ENCODE peak calls at places on chromosomes 4 and X, in seven cellular contexts. One of them, this sample, is unnamed.

GRCh38 chr4:145034727-145035211 is 63.2 kb downstream of the ANAPC10 start:
- DNase-seq in cardiac muscle cell: peak
- DNase-seq in nephron progenitor cell: no peak
- DNase-seq in tibial artery: no peak
- DNase-seq in CD8-positive, alpha-beta T cell: no peak
- DNase-seq in AG09319: peak
- DNase-seq in foreskin keratinocyte: peak
- DNase-seq in this sample: no peak

GRCh38 chr4:189046642-189047041 is 894.0 kb upstream of the FRG1 start:
- DNase-seq in tibial artery: no peak
- DNase-seq in AG09319: no peak
- DNase-seq in CD8-positive, alpha-beta T cell: no peak
- DNase-seq in foreskin keratinocyte: peak
- DNase-seq in nephron progenitor cell: no peak
- DNase-seq in cardiac muscle cell: no peak
- DNase-seq in this sample: no peak

GRCh38 chr4:16204505-16204904 is 21.8 kb downstream of the TAPT1 start:
- DNase-seq in nephron progenitor cell: no peak
- DNase-seq in tibial artery: no peak
- DNase-seq in cardiac muscle cell: no peak
- DNase-seq in foreskin keratinocyte: no peak
- DNase-seq in CD8-positive, alpha-beta T cell: no peak
- DNase-seq in AG09319: no peak
- DNase-seq in this sample: no peak

GRCh38 chr4:136831553-136831952 is 700.7 kb downstream of the PCDH18 start:
- DNase-seq in tibial artery: no peak
- DNase-seq in AG09319: no peak
- DNase-seq in nephron progenitor cell: no peak
- DNase-seq in foreskin keratinocyte: no peak
- DNase-seq in CD8-positive, alpha-beta T cell: no peak
- DNase-seq in cardiac muscle cell: peak
- DNase-seq in this sample: no peak

GRCh38 chr4:59571805-59572430 is 1628.2 kb upstream of the ADGRL3 start:
- DNase-seq in CD8-positive, alpha-beta T cell: no peak
- DNase-seq in tibial artery: no peak
- DNase-seq in foreskin keratinocyte: no peak
- DNase-seq in AG09319: no peak
- DNase-seq in cardiac muscle cell: no peak
- DNase-seq in nephron progenitor cell: no peak
- DNase-seq in this sample: no peak

GRCh38 chr4:679571-680083 is 5.3 kb downstream of the MYL5 start:
- DNase-seq in AG09319: no peak
- DNase-seq in tibial artery: no peak
- DNase-seq in nephron progenitor cell: no peak
- DNase-seq in CD8-positive, alpha-beta T cell: no peak
- DNase-seq in foreskin keratinocyte: no peak
- DNase-seq in cardiac muscle cell: no peak
- DNase-seq in this sample: no peak

GRCh38 chr4:1053080-1053661 is 41.7 kb downstream of the FGFRL1 start:
- DNase-seq in nephron progenitor cell: peak
- DNase-seq in cardiac muscle cell: peak
- DNase-seq in CD8-positive, alpha-beta T cell: no peak
- DNase-seq in foreskin keratinocyte: no peak
- DNase-seq in AG09319: peak
- DNase-seq in tibial artery: peak
- DNase-seq in this sample: no peak

GRCh38 chr4:13627185-13627605 is 330 bp downstream of the BOD1L1 start:
- DNase-seq in AG09319: no peak
- DNase-seq in CD8-positive, alpha-beta T cell: peak
- DNase-seq in foreskin keratinocyte: no peak
- DNase-seq in tibial artery: no peak
- DNase-seq in nephron progenitor cell: peak
- DNase-seq in cardiac muscle cell: no peak
- DNase-seq in this sample: peak

GRCh38 chr4:19324175-19324574 is 927.5 kb upstream of the SLIT2 start:
- DNase-seq in CD8-positive, alpha-beta T cell: no peak
- DNase-seq in AG09319: no peak
- DNase-seq in foreskin keratinocyte: no peak
- DNase-seq in nephron progenitor cell: no peak
- DNase-seq in cardiac muscle cell: no peak
- DNase-seq in tibial artery: no peak
- DNase-seq in this sample: no peak

GRCh38 chrX:74534569-74535038 is 79.8 kb downstream of the RLIM start:
- DNase-seq in cardiac muscle cell: peak
- DNase-seq in tibial artery: no peak
- DNase-seq in foreskin keratinocyte: peak
- DNase-seq in AG09319: no peak
- DNase-seq in nephron progenitor cell: no peak
- DNase-seq in CD8-positive, alpha-beta T cell: no peak
- DNase-seq in this sample: no peak

GRCh38 chr4:87409420-87409939 is 12.9 kb upstream of the NUDT9 start:
- DNase-seq in foreskin keratinocyte: no peak
- DNase-seq in AG09319: no peak
- DNase-seq in nephron progenitor cell: no peak
- DNase-seq in tibial artery: no peak
- DNase-seq in CD8-positive, alpha-beta T cell: no peak
- DNase-seq in cardiac muscle cell: no peak
- DNase-seq in this sample: no peak

GRCh38 chrX:110444996-110445395 is 86.3 kb downstream of the RTL9 start:
- DNase-seq in CD8-positive, alpha-beta T cell: no peak
- DNase-seq in tibial artery: no peak
- DNase-seq in AG09319: no peak
- DNase-seq in cardiac muscle cell: no peak
- DNase-seq in nephron progenitor cell: no peak
- DNase-seq in foreskin keratinocyte: peak
- DNase-seq in this sample: no peak

GRCh38 chr4:108902769-108903168 is 139.9 kb upstream of the ETNPPL start:
- DNase-seq in tibial artery: no peak
- DNase-seq in AG09319: no peak
- DNase-seq in cardiac muscle cell: no peak
- DNase-seq in nephron progenitor cell: no peak
- DNase-seq in CD8-positive, alpha-beta T cell: no peak
- DNase-seq in foreskin keratinocyte: no peak
- DNase-seq in this sample: no peak

GRCh38 chr4:89056292-89056952 is 563 bp downstream of the FAM13A start:
- DNase-seq in tibial artery: no peak
- DNase-seq in CD8-positive, alpha-beta T cell: no peak
- DNase-seq in AG09319: no peak
- DNase-seq in cardiac muscle cell: no peak
- DNase-seq in nephron progenitor cell: no peak
- DNase-seq in foreskin keratinocyte: no peak
- DNase-seq in this sample: no peak

GRCh38 chrX:43703211-43703791 is 47.2 kb downstream of the MAOA start:
- DNase-seq in cardiac muscle cell: peak
- DNase-seq in CD8-positive, alpha-beta T cell: no peak
- DNase-seq in foreskin keratinocyte: no peak
- DNase-seq in AG09319: no peak
- DNase-seq in tibial artery: no peak
- DNase-seq in nephron progenitor cell: no peak
- DNase-seq in this sample: no peak

GRCh38 chr4:153151535-153152452 is 52.4 kb upstream of the TRIM2 start:
- DNase-seq in tibial artery: no peak
- DNase-seq in CD8-positive, alpha-beta T cell: no peak
- DNase-seq in nephron progenitor cell: peak
- DNase-seq in foreskin keratinocyte: no peak
- DNase-seq in cardiac muscle cell: peak
- DNase-seq in AG09319: no peak
- DNase-seq in this sample: peak

GRCh38 chr4:87525636-87526035 is 3.5 kb downstream of the SPARCL1 start:
- DNase-seq in tibial artery: no peak
- DNase-seq in nephron progenitor cell: no peak
- DNase-seq in cardiac muscle cell: peak
- DNase-seq in foreskin keratinocyte: peak
- DNase-seq in CD8-positive, alpha-beta T cell: no peak
- DNase-seq in AG09319: no peak
- DNase-seq in this sample: no peak

GRCh38 chr4:34181891-34182290 is 2062.4 kb downstream of the ARAP2 start:
- DNase-seq in CD8-positive, alpha-beta T cell: no peak
- DNase-seq in tibial artery: no peak
- DNase-seq in nephron progenitor cell: no peak
- DNase-seq in AG09319: no peak
- DNase-seq in cardiac muscle cell: peak
- DNase-seq in foreskin keratinocyte: peak
- DNase-seq in this sample: no peak

GRCh38 chrX:57447856-57448255 is 144.0 kb upstream of the ZXDB start:
- DNase-seq in cardiac muscle cell: no peak
- DNase-seq in CD8-positive, alpha-beta T cell: no peak
- DNase-seq in tibial artery: no peak
- DNase-seq in foreskin keratinocyte: no peak
- DNase-seq in nephron progenitor cell: no peak
- DNase-seq in AG09319: no peak
- DNase-seq in this sample: no peak

GRCh38 chr4:185036019-185036418 is 17.7 kb downstream of the HELT start:
- DNase-seq in foreskin keratinocyte: no peak
- DNase-seq in nephron progenitor cell: no peak
- DNase-seq in AG09319: no peak
- DNase-seq in cardiac muscle cell: no peak
- DNase-seq in tibial artery: no peak
- DNase-seq in CD8-positive, alpha-beta T cell: no peak
- DNase-seq in this sample: no peak

DNA sequence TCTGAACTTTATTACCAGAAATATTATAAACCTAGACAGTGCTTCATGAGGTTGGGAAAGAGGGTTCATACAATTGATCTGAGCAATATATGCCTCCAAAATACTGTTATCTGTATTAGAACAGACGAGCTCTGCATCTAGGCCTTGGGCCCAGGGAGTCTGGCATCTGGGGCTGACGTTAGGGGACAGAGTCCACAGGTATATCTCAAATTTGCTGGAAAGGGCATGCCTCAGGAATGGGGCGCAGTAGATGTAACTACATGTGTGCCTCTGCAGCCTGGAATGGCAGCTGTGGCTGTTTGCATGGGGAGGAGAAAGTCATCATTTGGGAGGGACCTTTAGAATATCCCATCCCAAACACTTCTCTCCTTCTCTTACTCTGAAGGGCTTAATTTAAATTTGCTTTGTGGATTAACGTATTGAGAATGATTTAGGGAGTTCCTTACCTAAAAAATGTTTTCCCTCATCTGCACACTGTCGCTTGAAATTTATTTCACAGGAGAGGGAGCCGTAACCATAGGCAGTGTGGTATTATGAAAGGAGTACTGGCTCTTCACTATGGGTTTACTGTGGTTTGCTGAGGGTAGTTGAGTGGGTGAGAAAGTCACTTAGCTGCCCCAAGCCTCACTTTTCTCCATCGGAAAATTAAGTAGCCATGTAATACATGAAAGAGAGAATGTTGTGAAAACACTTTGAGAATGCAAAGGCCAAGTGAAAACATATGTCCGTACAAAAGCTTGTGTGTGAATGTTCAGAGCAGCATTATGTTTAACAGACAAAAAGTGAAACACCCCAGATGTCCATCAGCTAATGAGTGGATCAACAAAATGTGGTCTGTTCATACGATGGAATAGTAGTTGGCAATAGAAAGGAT is 5.9 kb downstream of the ADD1 start:
- DNase-seq in AG09319: no peak
- DNase-seq in tibial artery: no peak
- DNase-seq in foreskin keratinocyte: no peak
- DNase-seq in cardiac muscle cell: no peak
- DNase-seq in nephron progenitor cell: no peak
- DNase-seq in CD8-positive, alpha-beta T cell: no peak
- DNase-seq in this sample: no peak
- TF ChIP-seq CTCF in AG09319: no peak
- TF ChIP-seq CTCF in tibial artery: no peak
- TF ChIP-seq CTCF in foreskin keratinocyte: no peak
- TF ChIP-seq CTCF in cardiac muscle cell: no peak
- TF ChIP-seq CTCF in nephron progenitor cell: no peak
- TF ChIP-seq CTCF in CD8-positive, alpha-beta T cell: no peak
- TF ChIP-seq CTCF in this sample: no peak

DNA sequence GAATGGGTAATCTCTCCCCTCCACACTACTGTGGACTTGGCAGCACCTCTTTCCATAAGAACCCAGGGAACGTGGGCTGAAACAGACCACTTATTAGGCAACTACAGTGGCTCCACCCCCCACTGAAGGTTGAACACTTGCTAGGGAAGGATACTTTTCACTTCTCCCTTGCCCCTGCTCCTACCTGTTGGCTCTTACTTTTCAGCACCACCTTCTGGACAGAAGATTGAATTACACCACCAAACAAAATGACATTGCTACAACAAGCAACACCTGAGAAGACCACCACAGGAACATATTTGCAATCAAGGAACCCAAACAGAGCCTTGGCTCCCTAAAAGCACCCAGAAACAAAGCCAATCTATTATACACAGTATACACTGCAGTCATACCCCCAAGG is 132.1 kb upstream of the CXCL13 start:
- DNase-seq in AG09319: no peak
- DNase-seq in nephron progenitor cell: no peak
- DNase-seq in cardiac muscle cell: peak
- DNase-seq in foreskin keratinocyte: no peak
- DNase-seq in tibial artery: no peak
- DNase-seq in CD8-positive, alpha-beta T cell: no peak
- DNase-seq in this sample: no peak
- TF ChIP-seq CTCF in AG09319: peak
- TF ChIP-seq CTCF in nephron progenitor cell: peak
- TF ChIP-seq CTCF in cardiac muscle cell: peak
- TF ChIP-seq CTCF in foreskin keratinocyte: peak
- TF ChIP-seq CTCF in tibial artery: no peak
- TF ChIP-seq CTCF in CD8-positive, alpha-beta T cell: no peak
- TF ChIP-seq CTCF in this sample: peak

GRCh38 chrX:68945603-68946228 is 116.9 kb downstream of the EFNB1 start:
- DNase-seq in tibial artery: no peak
- DNase-seq in AG09319: no peak
- DNase-seq in CD8-positive, alpha-beta T cell: no peak
- DNase-seq in nephron progenitor cell: no peak
- DNase-seq in cardiac muscle cell: peak
- DNase-seq in foreskin keratinocyte: no peak
- DNase-seq in this sample: peak

GRCh38 chrX:68945081-68945602 is 116.3 kb downstream of the EFNB1 start:
- DNase-seq in CD8-positive, alpha-beta T cell: no peak
- DNase-seq in cardiac muscle cell: no peak
- DNase-seq in tibial artery: no peak
- DNase-seq in foreskin keratinocyte: no peak
- DNase-seq in nephron progenitor cell: no peak
- DNase-seq in AG09319: no peak
- DNase-seq in this sample: peak

GRCh38 chrX:68942797-68943196 is 114.0 kb downstream of the EFNB1 start:
- DNase-seq in nephron progenitor cell: no peak
- DNase-seq in CD8-positive, alpha-beta T cell: no peak
- DNase-seq in AG09319: no peak
- DNase-seq in foreskin keratinocyte: no peak
- DNase-seq in cardiac muscle cell: no peak
- DNase-seq in tibial artery: no peak
- DNase-seq in this sample: peak

GRCh38 chrX:68944211-68944610 is 115.4 kb downstream of the EFNB1 start:
- DNase-seq in AG09319: no peak
- DNase-seq in nephron progenitor cell: no peak
- DNase-seq in cardiac muscle cell: no peak
- DNase-seq in foreskin keratinocyte: no peak
- DNase-seq in tibial artery: no peak
- DNase-seq in CD8-positive, alpha-beta T cell: no peak
- DNase-seq in this sample: peak

GRCh38 chrX:68947882-68948605 is 119.2 kb downstream of the EFNB1 start:
- DNase-seq in foreskin keratinocyte: no peak
- DNase-seq in tibial artery: no peak
- DNase-seq in AG09319: no peak
- DNase-seq in nephron progenitor cell: no peak
- DNase-seq in CD8-positive, alpha-beta T cell: no peak
- DNase-seq in cardiac muscle cell: no peak
- DNase-seq in this sample: peak
- TF ChIP-seq CTCF in foreskin keratinocyte: no peak
- TF ChIP-seq CTCF in tibial artery: no peak
- TF ChIP-seq CTCF in AG09319: no peak
- TF ChIP-seq CTCF in nephron progenitor cell: no peak
- TF ChIP-seq CTCF in CD8-positive, alpha-beta T cell: no peak
- TF ChIP-seq CTCF in cardiac muscle cell: no peak
- TF ChIP-seq CTCF in this sample: no peak

GRCh38 chrX:32483534-32484136 is 727.7 kb downstream of the DMD start:
- DNase-seq in foreskin keratinocyte: no peak
- DNase-seq in CD8-positive, alpha-beta T cell: no peak
- DNase-seq in nephron progenitor cell: no peak
- DNase-seq in cardiac muscle cell: no peak
- DNase-seq in tibial artery: no peak
- DNase-seq in AG09319: no peak
- DNase-seq in this sample: no peak
- TF ChIP-seq CTCF in foreskin keratinocyte: peak
- TF ChIP-seq CTCF in CD8-positive, alpha-beta T cell: no peak
- TF ChIP-seq CTCF in nephron progenitor cell: peak
- TF ChIP-seq CTCF in cardiac muscle cell: no peak
- TF ChIP-seq CTCF in tibial artery: peak
- TF ChIP-seq CTCF in AG09319: peak
- TF ChIP-seq CTCF in this sample: peak